ENCODE peak calls at places on chromosomes 3 and 15, in ten cellular contexts. G is fibroblast of mammary gland, M is heart right ventricle, V is A549, S is ovary, E is AG04449, A is foreskin fibroblast, U is fibroblast of pulmonary artery, R is bronchial epithelial cell, B is AG04450. T is an unnamed sample.

GRCh38 chr15:100426893-100427292 is 85.1 kb upstream of the ADAMTS17 start:
- DNase-seq in S (no peak), E (no peak), U (no peak), V (no peak), R (no peak), A (no peak), M (no peak), G (no peak), B (no peak), T (no peak)

GRCh38 chr15:100768501-100768931 is 111.1 kb upstream of the ALDH1A3 start:
- DNase-seq in V (no peak), E (no peak), S (no peak), G (no peak), U (no peak), B (no peak), A (no peak), M (no peak), R (no peak), T (no peak)

GRCh38 chr3:8983591-8983990 is 20.3 kb upstream of the RAD18 start:
- DNase-seq in S (no peak), A (no peak), R (no peak), M (no peak), B (no peak), G (no peak), E (no peak), U (no peak), V (no peak), T (no peak)

GRCh38 chr3:126837773-126838172 is 133.7 kb downstream of the CHCHD6 start:
- DNase-seq in G (no peak), V (no peak), S (no peak), M (no peak), E (no peak), U (no peak), A (no peak), R (no peak), B (no peak), T (no peak)

GRCh38 chr3:156412600-156412999 is 142.3 kb downstream of the SSR3 start:
- DNase-seq in E (no peak), V (no peak), G (no peak), S (no peak), A (no peak), R (no peak), U (no peak), B (no peak), M (no peak), T (no peak)

GRCh38 chr15:60002528-60003218 is 1.4 kb upstream of the FOXB1 start:
- DNase-seq in S (no peak), B (no peak), U (no peak), R (no peak), G (no peak), V (no peak), A (no peak), M (no peak), E (no peak), T (no peak)

GRCh38 chr15:96849501-96849900 is 519.0 kb downstream of the NR2F2 start:
- DNase-seq in A (peak; percentile 2), R (no peak), G (peak; percentile 69), V (no peak), E (no peak), U (peak; percentile 38), M (no peak), S (no peak), B (peak; percentile 11), T (no peak)

GRCh38 chr15:34984884-34985630 is 3.0 kb downstream of the ZNF770 start:
- DNase-seq in M (no peak), E (no peak), R (peak; percentile 17), U (peak; percentile 56), A (no peak), S (no peak), B (no peak), G (peak; percentile 51), V (no peak), T (no peak)

GRCh38 chr3:153051427-153052095 is 110.5 kb upstream of the RAP2B start:
- DNase-seq in A (peak; percentile 77), G (peak; percentile 87), R (peak; percentile 99), M (no peak), S (no peak), E (no peak), B (no peak), U (peak; percentile 83), V (peak; percentile 88), T (peak; percentile 70)

GRCh38 chr15:76987276-76987675 is 7.7 kb upstream of the PSTPIP1 start:
- DNase-seq in B (no peak), G (no peak), V (no peak), R (no peak), A (no peak), E (no peak), S (no peak), U (no peak), M (no peak), T (no peak)

GRCh38 chr15:76986743-76987142 is 8.2 kb upstream of the PSTPIP1 start:
- DNase-seq in A (no peak), R (no peak), M (no peak), G (no peak), E (no peak), U (no peak), B (no peak), V (no peak), S (no peak), T (no peak)

GRCh38 chr15:76988874-76989780 is 5.8 kb upstream of the PSTPIP1 start:
- DNase-seq in B (no peak), E (no peak), U (no peak), G (no peak), S (no peak), V (no peak), A (no peak), R (no peak), M (no peak), T (no peak)

GRCh38 chr15:76991048-76991447 is 3.9 kb upstream of the PSTPIP1 start:
- DNase-seq in U (no peak), S (no peak), E (no peak), B (no peak), G (no peak), A (no peak), R (no peak), M (no peak), V (no peak), T (no peak)

DNA sequence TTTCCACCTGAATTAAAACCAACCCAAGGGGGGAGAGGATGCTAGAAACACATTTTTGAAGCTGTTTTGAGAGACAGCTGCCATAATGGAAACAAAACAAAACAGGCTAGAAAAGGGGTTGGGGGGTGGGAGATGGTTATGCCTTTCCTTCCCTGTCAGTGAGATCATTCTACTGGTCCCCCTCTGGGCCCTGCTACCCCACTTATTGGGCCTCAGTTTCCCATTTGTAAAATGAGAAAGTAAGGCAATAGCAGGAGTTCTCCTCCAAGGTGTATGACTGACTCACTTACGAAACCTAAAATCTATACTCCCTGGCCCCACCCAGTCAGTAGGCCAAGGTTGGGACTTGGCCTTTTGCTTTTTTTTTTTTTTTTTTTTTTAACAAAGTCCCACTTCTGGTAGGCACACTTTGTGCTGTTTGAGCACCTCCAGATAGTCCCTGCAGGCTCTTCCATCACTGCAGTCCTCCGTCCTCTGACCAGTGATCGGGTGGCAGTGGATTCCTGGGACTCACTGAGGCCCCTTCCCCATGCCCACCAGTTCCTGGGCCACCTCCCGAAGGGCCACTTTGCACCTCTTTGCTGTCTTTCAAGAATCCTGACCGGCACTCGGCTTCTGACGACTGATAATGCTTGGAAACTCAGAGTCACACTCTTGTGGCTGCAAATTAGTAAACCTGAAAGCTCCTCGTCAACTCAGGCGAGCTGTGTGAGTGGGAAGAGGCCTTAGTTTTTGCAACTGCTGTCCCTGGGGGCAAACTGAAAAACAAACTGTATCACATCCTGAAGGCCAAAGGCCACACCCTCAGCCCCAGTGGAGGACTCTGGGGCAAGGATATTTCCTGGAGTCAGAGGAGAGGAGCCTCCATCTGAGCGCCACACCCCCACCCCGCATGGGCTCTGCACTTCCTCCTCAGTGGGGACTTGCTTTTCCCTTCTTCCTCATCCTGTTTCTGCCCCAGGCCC is 6.7 kb upstream of the PSTPIP1 start:
- DNase-seq in B (no peak), E (no peak), U (no peak), V (no peak), M (peak; percentile 72), S (no peak), R (no peak), G (peak; percentile 36), A (no peak), T (no peak)
- TF ChIP-seq CTCF in B (no peak), E (no peak), U (no peak), V (no peak), M (no peak), S (no peak), R (no peak), G (no peak), A (no peak), T (no peak)

DNA sequence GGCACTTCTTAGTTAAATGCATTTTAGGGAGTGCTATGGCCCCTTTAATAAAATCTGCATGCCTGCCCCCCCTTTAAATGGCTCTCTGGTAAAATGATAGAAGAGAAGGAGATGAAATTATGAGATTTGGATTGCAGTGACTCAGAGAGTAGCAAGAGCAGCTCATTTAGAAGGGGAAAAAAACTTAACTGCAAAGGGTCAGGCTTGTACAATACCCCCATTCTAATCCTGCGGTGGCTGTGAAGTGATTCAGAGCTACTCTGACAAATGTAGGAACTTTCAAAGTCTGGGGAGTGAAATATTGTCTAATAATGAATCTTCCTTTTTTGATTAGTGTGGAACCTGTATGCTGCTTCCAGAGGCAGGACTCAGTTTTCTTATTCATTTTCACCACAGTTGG is 44.1 kb upstream of the TBC1D23 start:
- DNase-seq in V (no peak), M (no peak), R (no peak), B (no peak), G (peak; percentile 16), E (no peak), U (no peak), A (peak; percentile 34), S (no peak), T (peak; percentile 18)
- H3K4me3 ChIP-seq in V (no peak overlapping the region), M (no peak overlapping the region), R (no peak overlapping the region), B (no peak overlapping the region), G (no peak overlapping the region), E (no peak overlapping the region), U (no peak overlapping the region), A (no peak overlapping the region), S (no peak overlapping the region), T (no peak overlapping the region)

GRCh38 chr15:66594344-66594743 is 28.5 kb upstream of the LCTL start:
- DNase-seq in B (no peak), A (no peak), R (no peak), G (no peak), E (no peak), U (no peak), V (no peak), M (no peak), S (no peak), T (no peak)
- TF ChIP-seq CTCF in B (no peak), A (no peak), R (no peak), G (no peak), E (no peak), U (no peak), V (peak; percentile 7), M (peak; percentile 10), S (no peak), T (no peak)

GRCh38 chr3:125050486-125051172 is 5.2 kb downstream of the HEG1 start:
- DNase-seq in E (no peak), G (no peak), V (no peak), M (no peak), S (no peak), R (no peak), U (no peak), A (no peak), B (no peak), T (no peak)
- H3K4me3 ChIP-seq in E (no peak overlapping the region), G (no peak overlapping the region), V (no peak overlapping the region), M (no peak overlapping the region), S (no peak overlapping the region), R (no peak overlapping the region), U (no peak overlapping the region), A (no peak overlapping the region), B (no peak overlapping the region), T (no peak overlapping the region)